ENCODE peak calls at places on chromosome 5, in four cellular contexts. S, H, Q and O are unnamed samples.

GRCh38 chr5:171221931-171222330 is 87.1 kb upstream of the TLX3 start:
- DNase-seq in H (no peak), S (no peak), Q (no peak), O (no peak)

GRCh38 chr5:179192185-179192890 is 132.2 kb downstream of the ZNF354C start:
- DNase-seq in Q (no peak), S (no peak), H (no peak), O (peak; percentile 22)

GRCh38 chr5:93342563-93343061 is 238.4 kb downstream of the NR2F1-AS1 start:
- DNase-seq in Q (no peak), H (no peak), S (no peak), O (no peak)

GRCh38 chr5:135326296-135327240 is 72.5 kb downstream of the MACROH2A1 start:
- DNase-seq in Q (no peak), H (no peak), S (no peak), O (peak; percentile 44)

GRCh38 chr5:172530835-172531703 is 76.7 kb upstream of the SH3PXD2B start:
- DNase-seq in S (no peak), H (no peak), Q (no peak), O (no peak)

GRCh38 chr5:179914032-179914755 is 6.5 kb upstream of the TBC1D9B start:
- DNase-seq in Q (peak; percentile 68), H (no peak), S (no peak), O (no peak)

GRCh38 chr5:84118551-84118950 is 266.1 kb downstream of the EDIL3 start:
- DNase-seq in S (peak; percentile 11), H (no peak), Q (no peak), O (no peak)

GRCh38 chr5:64594601-64595518 is 89.0 kb downstream of the RGS7BP start:
- DNase-seq in S (peak; percentile 7), H (no peak), Q (no peak), O (no peak)

GRCh38 chr5:86881493-86882090 is 263.9 kb downstream of the COX7C start:
- DNase-seq in S (no peak), Q (no peak), H (no peak), O (no peak)

GRCh38 chr5:3845249-3845648 is 249.6 kb downstream of the IRX1 start:
- DNase-seq in H (no peak), S (no peak), Q (no peak), O (no peak)
- H3K9me3 ChIP-seq in H (no peaks in the 10 kb centered on the region), S (peaks cover 22% of the 10 kb centered on the region), Q (no peaks in the 10 kb centered on the region), O (no peaks in the 10 kb centered on the region)

GRCh38 chr5:151663617-151664322 is 22.9 kb downstream of the SPARC start:
- DNase-seq in S (no peak), H (no peak), Q (no peak), O (no peak)
- H3K4me1 ChIP-seq in S (no peaks in the 10 kb centered on the region), H (peaks cover 5% of the 10 kb centered on the region), Q (peaks cover 5% of the 10 kb centered on the region), O (peaks cover 20% of the 10 kb centered on the region)

GRCh38 chr5:140855772-140856674 is at the start of gene PCDHA10:
- DNase-seq in Q (no peak), H (no peak), S (peak; percentile 79), O (no peak)
- TF ChIP-seq CTCF in Q (no peak), H (peak; percentile 40), S (peak; percentile 61), O (no peak)

GRCh38 chr5:140795259-140795641 is 598 bp downstream of the PCDHA2 start:
- DNase-seq in S (peak; percentile 27), Q (no peak), H (no peak), O (no peak)
- H3K9me3 ChIP-seq in S (peaks cover 15% of the 10 kb centered on the region), Q (no peaks in the 10 kb centered on the region), H (peaks cover 16% of the 10 kb centered on the region), O (peaks cover 9% of the 10 kb centered on the region)

GRCh38 chr5:111742595-111742994 is 14.4 kb downstream of the NREP start:
- DNase-seq in S (no peak), H (no peak), Q (peak; percentile 21), O (no peak)
- H3K4me1 ChIP-seq in S (no peaks in the 10 kb centered on the region), H (peaks cover 22% of the 10 kb centered on the region), Q (peaks cover 4% of the 10 kb centered on the region), O (no peaks in the 10 kb centered on the region)

GRCh38 chr5:3220638-3221288 is 374.9 kb upstream of the IRX1 start:
- DNase-seq in H (no peak), S (no peak), Q (peak; percentile 13), O (no peak)

GRCh38 chr5:3220201-3220600 is 375.4 kb upstream of the IRX1 start:
- DNase-seq in H (no peak), S (no peak), Q (peak; percentile 0), O (no peak)

GRCh38 chr5:3221432-3221831 is 374.2 kb upstream of the IRX1 start:
- DNase-seq in S (no peak), H (no peak), Q (peak; percentile 9), O (peak; percentile 8)

GRCh38 chr5:3225201-3225960 is 370.3 kb upstream of the IRX1 start:
- DNase-seq in S (no peak), H (no peak), Q (no peak), O (no peak)

GRCh38 chr5:3222924-3223323 is 372.7 kb upstream of the IRX1 start:
- DNase-seq in Q (no peak), S (no peak), H (no peak), O (no peak)
- TF ChIP-seq CTCF in Q (no peak), S (no peak), H (no peak), O (no peak)

DNA sequence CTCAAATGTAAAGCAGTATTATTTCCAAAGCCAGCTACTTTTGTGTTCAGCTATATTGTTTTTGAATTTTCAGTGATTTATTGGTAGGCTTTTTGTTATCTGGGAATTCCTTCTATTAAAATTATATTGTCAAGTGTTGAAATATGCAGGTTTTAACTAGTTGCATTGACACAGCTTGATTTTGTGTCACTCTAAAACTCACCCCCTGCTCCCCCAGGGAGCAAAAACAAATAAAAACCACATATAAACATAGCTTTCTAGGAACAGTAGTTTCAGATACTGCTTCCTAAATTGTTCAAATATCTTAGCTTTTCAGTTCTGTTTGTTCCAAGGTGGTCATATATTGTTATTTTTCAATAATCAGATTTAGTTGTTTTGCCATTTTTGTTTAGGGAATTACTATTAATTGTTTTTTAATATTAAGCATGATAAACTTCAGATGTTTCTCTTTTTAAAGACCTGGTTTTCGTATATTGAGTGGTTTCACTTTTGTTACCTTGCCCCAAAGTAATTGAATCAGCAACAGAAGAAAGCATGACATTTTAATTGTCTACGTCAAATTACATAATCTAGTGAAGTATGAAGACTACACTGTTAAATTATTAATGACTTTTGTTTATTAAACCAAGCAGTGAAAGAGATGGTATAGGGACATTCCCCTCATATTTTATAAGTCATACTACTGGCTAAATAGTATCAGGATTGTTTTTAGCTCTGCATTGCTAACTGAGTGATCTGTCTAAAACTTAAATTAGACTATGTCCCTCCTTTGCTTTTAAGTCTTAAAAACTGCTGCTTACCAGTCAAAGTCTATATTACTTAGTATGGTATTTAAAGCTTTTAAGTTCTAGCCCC is 43.4 kb downstream of the ERBIN start:
- DNase-seq in S (peak; percentile 50), H (no peak), Q (no peak), O (no peak)
- H3K9me3 ChIP-seq in S (no peaks in the 10 kb centered on the region), H (no peaks in the 10 kb centered on the region), Q (no peaks in the 10 kb centered on the region), O (no peaks in the 10 kb centered on the region)

DNA sequence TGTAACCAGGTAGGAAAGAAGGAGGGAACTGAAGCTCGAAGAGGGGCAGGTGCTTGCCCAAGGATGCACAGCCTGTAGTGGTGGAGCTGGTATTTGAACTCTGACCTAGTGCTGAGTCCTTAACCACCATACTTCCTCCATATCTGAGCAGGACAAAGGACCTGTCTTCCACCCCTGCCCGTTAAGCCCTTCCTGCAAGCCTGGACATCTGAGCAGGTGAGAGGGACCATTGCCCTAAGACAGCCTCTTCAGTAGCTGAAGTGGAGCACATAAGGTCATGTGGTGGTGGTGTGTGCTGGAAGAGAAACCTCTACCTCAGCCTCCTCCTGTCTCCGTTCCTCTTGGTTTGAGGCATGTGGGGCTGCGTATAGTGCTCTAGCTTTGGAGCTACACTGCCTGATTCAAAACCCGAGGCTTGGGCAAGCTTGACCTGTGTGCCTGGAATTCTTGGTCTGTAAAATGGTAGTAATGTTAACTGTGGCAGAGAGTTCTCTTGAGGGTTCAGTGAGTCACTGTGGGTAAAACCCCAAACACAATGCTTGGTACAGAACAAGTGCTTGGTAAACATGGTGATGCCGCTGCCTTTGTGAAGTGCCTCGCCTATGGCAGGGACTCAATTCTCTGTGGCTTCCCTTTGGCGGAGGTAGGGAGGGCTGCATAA is 7.4 kb downstream of the GALNT10 start:
- DNase-seq in Q (no peak), S (no peak), H (no peak), O (no peak)
- H3K4me1 ChIP-seq in Q (peaks cover 10% of the 10 kb centered on the region), S (no peaks in the 10 kb centered on the region), H (peaks cover 21% of the 10 kb centered on the region), O (peaks cover 6% of the 10 kb centered on the region)